ENCODE peak calls at places on chromosomes 12 and 14, in seven cellular contexts. M is prostate gland; F is CD8-positive, alpha-beta T cell; R is lung; X is right lobe of liver; G is RWPE1; T is adrenal gland. B is an unnamed sample.

GRCh38 chr12:109994262-109995175 is 1.6 kb downstream of the GIT2 start:
- DNase-seq in M (no peak), F (no peak), R (no peak), X (no peak), G (no peak), T (no peak), B (no peak)

GRCh38 chr14:105026033-105026785 is 5.3 kb upstream of the CDCA4 start:
- DNase-seq in M (no peak), F (no peak), R (no peak), X (no peak), G (peak; percentile 71), T (no peak), B (no peak)

GRCh38 chr12:112979281-112979680 is 962 bp downstream of the OAS2 start:
- DNase-seq in M (peak; percentile 29), F (peak; percentile 69), R (no peak), X (no peak), G (peak; percentile 27), T (peak; percentile 22), B (no peak)

GRCh38 chr12:93366427-93366826 is 11.3 kb upstream of the NUDT4 start:
- DNase-seq in M (no peak), F (no peak), R (no peak), X (no peak), G (no peak), T (no peak), B (no peak)

GRCh38 chr12:52221912-52222457 is 11.1 kb upstream of the KRT7 start:
- DNase-seq in M (no peak), F (no peak), R (no peak), X (no peak), G (no peak), T (peak; percentile 89), B (peak; percentile 82)

GRCh38 chr12:101696477-101697196 is 803 bp upstream of the CHPT1 start:
- DNase-seq in M (peak; percentile 45), F (peak; percentile 52), R (peak; percentile 54), X (peak; percentile 77), G (peak; percentile 2), T (peak; percentile 92), B (peak; percentile 48)

GRCh38 chr14:36485773-36486172 is 34.3 kb downstream of the NKX2-1 start:
- DNase-seq in M (no peak), F (no peak), R (no peak), X (no peak), G (no peak), T (no peak), B (no peak)

GRCh38 chr14:93731753-93732152 is 56.5 kb downstream of the PRIMA1 start:
- DNase-seq in M (no peak), F (no peak), R (peak; percentile 65), X (no peak), G (no peak), T (no peak), B (peak; percentile 17)

GRCh38 chr14:22487401-22487800 is 101.6 kb downstream of the DAD1 start:
- DNase-seq in M (no peak), F (no peak), R (no peak), X (no peak), G (no peak), T (peak; percentile 22), B (no peak)

GRCh38 chr12:124532331-124532750 is 35.1 kb downstream of the NCOR2 start:
- DNase-seq in M (no peak), F (no peak), R (no peak), X (no peak), G (no peak), T (no peak), B (no peak)

GRCh38 chr12:2902287-2902880 is 11.7 kb downstream of the TULP3 start:
- DNase-seq in M (peak; percentile 40), F (no peak), R (peak; percentile 50), X (no peak), G (no peak), T (peak; percentile 22), B (peak; percentile 61)

GRCh38 chr12:3304436-3305135 is 186.4 kb upstream of the PRMT8 start:
- DNase-seq in M (no peak), F (no peak), R (no peak), X (no peak), G (peak; percentile 69), T (no peak), B (peak; percentile 75)

GRCh38 chr12:47856094-47856493 is 36.4 kb upstream of the HDAC7 start:
- DNase-seq in M (no peak), F (no peak), R (no peak), X (no peak), G (no peak), T (no peak), B (no peak)

GRCh38 chr12:7609480-7609879 is 56.2 kb downstream of the APOBEC1 start:
- DNase-seq in M (no peak), F (no peak), R (no peak), X (no peak), G (no peak), T (no peak), B (no peak)

GRCh38 chr14:66813636-66814035 is 305.7 kb downstream of the GPHN start:
- DNase-seq in M (no peak), F (no peak), R (no peak), X (no peak), G (no peak), T (no peak), B (no peak)

GRCh38 chr12:132070298-132070697 is 73.8 kb downstream of the DDX51 start:
- DNase-seq in M (no peak), F (no peak), R (no peak), X (no peak), G (no peak), T (no peak), B (no peak)

GRCh38 chr14:21941885-21942284 is 268.3 kb upstream of the OR4E1 start:
- DNase-seq in M (no peak), F (no peak), R (no peak), X (no peak), G (no peak), T (no peak), B (no peak)

GRCh38 chr14:35335388-35336092 is 43.4 kb downstream of the PSMA6 start:
- DNase-seq in M (no peak), F (no peak), R (no peak), X (no peak), G (no peak), T (peak; percentile 92), B (peak; percentile 57)

GRCh38 chr14:35337557-35338255 is 45.5 kb downstream of the PSMA6 start:
- DNase-seq in M (no peak), F (no peak), R (peak; percentile 68), X (no peak), G (peak; percentile 50), T (peak; percentile 92), B (peak; percentile 67)

GRCh38 chr14:35337074-35337556 is 44.9 kb downstream of the PSMA6 start:
- DNase-seq in M (no peak), F (no peak), R (no peak), X (no peak), G (no peak), T (no peak), B (no peak)

GRCh38 chr14:35333797-35334743 is 41.9 kb downstream of the PSMA6 start:
- DNase-seq in M (no peak), F (no peak), R (no peak), X (no peak), G (no peak), T (no peak), B (no peak)

DNA sequence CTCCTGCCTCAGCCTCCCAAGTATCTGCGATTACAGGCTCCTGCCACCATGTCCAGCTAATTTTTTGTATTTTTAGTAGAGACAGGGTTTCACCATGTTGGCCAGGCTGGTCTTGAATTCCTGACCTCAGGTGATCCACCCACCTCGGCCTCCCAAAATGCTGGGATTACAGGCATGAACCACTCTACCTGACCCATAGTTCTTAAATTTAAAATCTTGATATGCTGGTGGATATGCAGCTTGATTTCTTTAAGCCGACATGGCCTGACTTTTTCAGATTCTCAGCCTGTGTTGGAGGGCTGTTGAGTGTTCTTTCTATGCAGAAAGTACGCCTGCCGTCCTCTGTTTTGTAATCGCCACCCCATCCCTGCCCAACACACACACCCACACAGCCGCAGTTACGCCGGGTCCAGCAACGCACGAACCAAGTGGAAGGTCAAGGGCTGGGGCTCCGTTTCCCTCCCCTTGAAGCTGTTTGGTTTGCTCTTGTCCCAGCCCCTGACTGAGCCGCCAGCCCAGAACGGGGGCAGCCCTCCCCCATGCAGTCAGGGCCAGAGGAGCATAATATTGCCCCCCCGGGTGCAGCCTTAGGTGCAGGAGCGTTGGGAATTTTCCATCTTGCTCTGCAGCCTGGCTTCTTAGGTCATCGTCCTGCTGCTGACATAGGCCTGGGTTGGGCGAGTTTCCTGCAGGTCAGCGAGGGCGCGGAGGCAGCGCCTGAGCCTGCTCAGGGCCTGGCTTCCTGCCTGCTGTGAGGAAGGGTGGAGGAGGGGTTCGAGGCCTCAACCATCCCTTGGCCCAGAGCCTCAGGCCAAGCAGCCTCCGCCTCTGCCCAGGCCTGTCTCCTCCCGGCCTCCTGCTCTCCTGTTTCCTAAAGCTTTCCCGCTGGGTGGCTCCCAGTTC is 44.2 kb downstream of the PSMA6 start:
- DNase-seq in M (peak; percentile 58), F (no peak), R (peak; percentile 93), X (peak; percentile 96), G (peak; percentile 92), T (peak; percentile 99), B (peak; percentile 98)
- H3K27ac ChIP-seq in M (peak overlapping the region; percentile 52), F (no peak overlapping the region), R (peak overlapping the region; percentile 94), X (peak overlapping the region; percentile 96), G (peak overlapping the region; percentile 97), T (peak overlapping the region; percentile 97), B (peak overlapping the region; percentile 93)

GRCh38 chr12:130712346-130713065 is 3.6 kb downstream of the RIMBP2 start:
- DNase-seq in M (no peak), F (no peak), R (no peak), X (no peak), G (no peak), T (no peak), B (no peak)
- TF ChIP-seq CTCF in M (no peak), F (no peak), R (no peak), X (no peak), G (no peak), T (no peak), B (no peak)

DNA sequence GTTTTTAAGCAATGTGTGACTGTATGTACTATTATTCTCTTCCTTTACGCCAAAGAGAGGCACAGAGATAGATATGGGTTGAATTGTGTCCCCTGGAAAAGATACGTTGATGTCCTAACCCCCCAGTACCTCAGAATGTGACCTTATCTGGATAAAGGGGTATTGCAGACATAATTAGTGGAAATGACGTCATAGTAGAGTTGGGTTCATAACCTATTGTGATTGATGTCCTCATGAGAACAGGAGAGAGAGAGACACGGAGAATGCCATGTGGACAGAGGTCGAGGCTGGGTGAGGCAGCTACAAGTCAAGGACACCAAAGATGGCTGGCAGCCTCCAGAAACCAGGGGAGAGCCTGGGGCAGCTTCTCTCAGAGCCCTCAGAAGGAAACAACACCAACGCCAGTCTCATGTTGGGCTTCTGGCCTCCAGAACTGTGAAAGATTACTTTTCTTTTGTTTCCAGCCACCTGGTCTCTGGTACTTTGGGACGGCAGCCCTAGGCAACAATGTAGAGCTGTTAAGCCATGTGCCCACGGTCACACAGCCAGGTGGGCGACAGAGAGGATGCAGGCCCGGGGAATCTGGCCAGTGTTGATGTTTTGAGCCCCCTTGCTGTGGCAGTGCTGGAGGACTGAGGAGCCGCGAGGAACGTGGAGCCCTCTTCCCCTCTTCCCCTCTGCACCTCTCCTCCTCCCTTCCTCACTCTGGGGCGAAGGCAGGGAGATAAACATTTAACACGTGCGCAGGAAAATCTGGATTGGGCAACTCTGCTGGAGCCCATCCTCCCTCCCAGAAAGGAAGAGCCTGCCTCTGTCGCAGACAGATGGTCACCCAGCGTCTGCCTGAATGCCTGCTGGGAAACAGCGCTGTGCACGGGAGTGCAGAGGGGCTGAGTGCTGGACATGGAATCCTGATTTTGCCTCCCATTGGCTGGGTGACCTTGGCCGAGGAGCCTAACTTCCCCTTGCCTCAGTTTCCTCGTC is 376.6 kb downstream of the FUT8 start:
- DNase-seq in M (no peak), F (no peak), R (no peak), X (no peak), G (no peak), T (no peak), B (no peak)
- H3K27ac ChIP-seq in M (no peak overlapping the region), F (no peak overlapping the region), R (no peak overlapping the region), X (no peak overlapping the region), G (no peak overlapping the region), T (no peak overlapping the region), B (no peak overlapping the region)

GRCh38 chr12:53465679-53466078 is 13.8 kb downstream of the PCBP2 start:
- DNase-seq in M (no peak), F (no peak), R (no peak), X (no peak), G (no peak), T (no peak), B (no peak)
- TF ChIP-seq CTCF in M (no peak), F (no peak), R (no peak), X (no peak), G (no peak), T (no peak), B (no peak)

B was measured in thyroid gland.